ENCODE peak calls at places on chromosomes 12 and 14, in nine cellular contexts. F is HCT116, J is A549, M is upper lobe of left lung, E is endothelial cell of umbilical vein, A is ovary, G is spleen, H is breast epithelium, I is IMR-90. B is an unnamed sample. For H3K4me1, the result is how much of the 10 kb centered on the place peaks cover.

GRCh38 chr14:74457511-74457910 is 31.5 kb upstream of the SYNDIG1L start:
- DNase-seq in F (no peak), M (no peak), E (no peak), J (no peak), H (no peak), A (no peak), I (no peak), G (no peak), B (no peak)

GRCh38 chr14:103657466-103657865 is 28.5 kb downstream of the KLC1 start:
- DNase-seq in J (no peak), E (peak), M (no peak), I (peak), A (no peak), F (no peak), H (no peak), G (no peak), B (no peak)

GRCh38 chr12:65602579-65603295 is 221.5 kb upstream of the HMGA2 start:
- DNase-seq in H (peak), A (peak), M (peak), F (peak), J (peak), E (peak), G (peak), I (peak), B (no peak)

GRCh38 chr12:53676715-53677611 is 1.1 kb upstream of the ATP5MC2 start:
- DNase-seq in I (peak), G (peak), J (no peak), E (peak), M (peak), H (no peak), A (peak), F (no peak), B (no peak)

GRCh38 chr12:116442981-116443380 is 116.2 kb upstream of the MAP1LC3B2 start:
- DNase-seq in A (no peak), G (no peak), E (no peak), I (peak), M (no peak), J (no peak), H (no peak), F (no peak), B (no peak)

GRCh38 chr12:29159690-29160089 is 10.6 kb downstream of the FAR2 start:
- DNase-seq in H (no peak), J (no peak), A (no peak), G (no peak), M (no peak), I (no peak), E (no peak), F (no peak), B (no peak)

GRCh38 chr14:82180057-82180620 is 646.5 kb upstream of the SEL1L start:
- DNase-seq in F (no peak), J (no peak), G (no peak), E (no peak), A (no peak), I (no peak), M (no peak), H (no peak), B (no peak)

GRCh38 chr12:10891937-10892336 is 7.9 kb upstream of the PRH1 start:
- DNase-seq in A (no peak), M (no peak), G (no peak), E (no peak), J (no peak), H (no peak), F (no peak), I (no peak), B (no peak)

GRCh38 chr12:71708658-71709057 is 22.8 kb downstream of the TMEM19 start:
- DNase-seq in E (no peak), M (no peak), I (peak), H (no peak), G (no peak), F (no peak), J (no peak), A (no peak), B (no peak)

GRCh38 chr12:18868673-18869072 is 130.8 kb downstream of the CAPZA3 start:
- DNase-seq in I (peak), M (no peak), F (no peak), E (no peak), G (no peak), J (no peak), A (no peak), H (no peak), B (no peak)

GRCh38 chr12:115011703-115012102 is 327.7 kb upstream of the TBX3 start:
- DNase-seq in F (no peak), M (no peak), A (no peak), I (no peak), G (no peak), E (no peak), H (no peak), J (no peak), B (no peak)

GRCh38 chr12:114213055-114213561 is 192.8 kb downstream of the TBX5 start:
- DNase-seq in F (no peak), A (no peak), J (peak), H (no peak), E (no peak), I (no peak), M (no peak), G (no peak), B (no peak)

GRCh38 chr12:27015730-27016076 is 1.5 kb upstream of the TM7SF3 start:
- DNase-seq in J (peak), M (no peak), G (no peak), I (peak), A (no peak), E (peak), H (no peak), F (peak), B (no peak)

GRCh38 chr12:120668797-120669054 is 18.2 kb upstream of the MLEC start:
- DNase-seq in I (no peak), J (no peak), H (no peak), E (no peak), G (no peak), F (no peak), M (no peak), A (no peak), B (no peak)

GRCh38 chr14:35504260-35504659 is 29.7 kb upstream of the INSM2 start:
- DNase-seq in M (no peak), A (no peak), G (no peak), F (no peak), E (no peak), J (no peak), I (no peak), H (no peak), B (no peak)

GRCh38 chr12:18998343-18999270 is 130.9 kb upstream of the PLEKHA5 start:
- DNase-seq in G (no peak), F (no peak), A (no peak), J (peak), H (no peak), M (peak), E (peak), I (peak), B (no peak)

GRCh38 chr14:67806228-67806627 is 10.2 kb downstream of the ZFYVE26 start:
- DNase-seq in A (no peak), G (no peak), J (no peak), M (no peak), H (no peak), F (no peak), I (peak), E (no peak), B (no peak)

GRCh38 chr14:31944256-31945073 is 132.6 kb upstream of the ARHGAP5 start:
- DNase-seq in G (no peak), F (no peak), A (no peak), E (no peak), I (no peak), M (no peak), J (peak), H (no peak), B (no peak)

GRCh38 chr14:101809671-101810514 is 48.4 kb downstream of the PPP2R5C start:
- DNase-seq in E (peak), H (peak), I (peak), F (peak), A (peak), G (peak), M (peak), J (peak), B (peak)

GRCh38 chr14:89320381-89321000 is 96.5 kb downstream of the FOXN3 start:
- DNase-seq in M (no peak), A (no peak), F (no peak), G (no peak), I (peak), J (no peak), E (no peak), H (no peak), B (no peak)

GRCh38 chr12:131348226-131349010 is 362.5 kb upstream of the SFSWAP start:
- DNase-seq in E (no peak), A (no peak), J (no peak), H (no peak), I (no peak), M (no peak), G (no peak), F (no peak), B (no peak)

GRCh38 chr12:51171884-51172514 is 936 bp downstream of the TFCP2 start:
- DNase-seq in F (no peak), M (peak), G (no peak), E (peak), J (no peak), I (peak), A (no peak), H (no peak), B (no peak)

GRCh38 chr12:58608711-58609110 is 311.6 kb downstream of the LRIG3 start:
- DNase-seq in G (no peak), A (no peak), E (no peak), M (no peak), J (no peak), F (no peak), H (no peak), I (peak), B (no peak)

GRCh38 chr12:54759751-54760150 is 94.6 kb upstream of the MUCL1 start:
- DNase-seq in I (peak), F (peak), M (no peak), E (no peak), A (no peak), H (no peak), G (no peak), J (peak), B (no peak)

DNA sequence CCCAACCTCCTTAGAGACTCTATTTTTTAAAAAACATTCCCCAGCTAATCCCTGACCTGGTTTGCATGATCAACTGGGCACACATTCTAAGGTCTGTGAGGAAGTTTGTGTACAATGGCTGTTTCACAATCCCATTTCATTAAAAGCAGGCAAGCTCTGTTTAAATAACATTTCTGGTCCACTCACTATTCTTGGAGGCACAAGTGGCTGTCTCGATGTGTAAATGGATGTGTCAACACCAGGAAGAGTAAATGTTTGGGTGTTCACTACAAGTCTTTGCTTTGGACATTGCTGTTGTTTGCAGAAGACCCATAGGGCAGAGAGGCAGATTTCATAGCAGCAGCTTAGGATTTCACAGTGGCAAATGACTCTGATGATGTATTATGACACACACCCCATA is 98.3 kb downstream of the PDZRN4 start:
- DNase-seq in G (no peak), M (peak), I (no peak), A (no peak), J (peak), E (no peak), F (no peak), H (no peak), B (no peak)
- H3K4me3 ChIP-seq in G (no peak), M (no peak), I (no peak), A (no peak), J (no peak), E (no peak), F (no peak), H (no peak), B (no peak)

GRCh38 chr12:105319691-105320209 is 10.7 kb upstream of the C12orf75 start:
- DNase-seq in F (no peak), J (peak), M (no peak), I (no peak), A (no peak), H (no peak), G (no peak), E (no peak), B (no peak)
- H3K4me1 ChIP-seq in F (under half), J (under half), M (under half), I (under half), A (under half), H (under half), G (under half), E (under half), B (under half)

DNA sequence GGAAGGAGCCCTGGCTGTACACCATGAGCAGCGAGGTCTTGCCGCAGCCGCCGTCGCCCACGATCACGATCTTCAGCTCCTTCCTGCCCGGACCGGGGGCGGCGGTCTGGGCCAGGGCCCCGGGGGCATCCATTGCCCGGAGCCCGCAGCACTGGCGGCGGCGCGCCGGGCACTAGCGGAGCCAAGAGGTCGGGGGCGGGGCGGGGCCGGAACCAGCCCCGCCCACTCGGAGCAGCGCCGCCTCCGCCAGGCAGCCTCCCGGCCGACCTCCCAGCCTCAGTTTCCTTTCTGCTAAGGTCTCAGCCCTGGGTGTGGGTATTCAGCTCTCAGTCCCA is at the start of gene RHOF:
- DNase-seq in G (peak), M (peak), F (no peak), E (no peak), I (no peak), A (no peak), H (no peak), J (no peak), B (no peak)
- TF ChIP-seq POLR2A in G (no peak), M (peak), F (peak), E (no peak), I (no peak), A (no peak), H (no peak), J (peak), B (no peak)

DNA sequence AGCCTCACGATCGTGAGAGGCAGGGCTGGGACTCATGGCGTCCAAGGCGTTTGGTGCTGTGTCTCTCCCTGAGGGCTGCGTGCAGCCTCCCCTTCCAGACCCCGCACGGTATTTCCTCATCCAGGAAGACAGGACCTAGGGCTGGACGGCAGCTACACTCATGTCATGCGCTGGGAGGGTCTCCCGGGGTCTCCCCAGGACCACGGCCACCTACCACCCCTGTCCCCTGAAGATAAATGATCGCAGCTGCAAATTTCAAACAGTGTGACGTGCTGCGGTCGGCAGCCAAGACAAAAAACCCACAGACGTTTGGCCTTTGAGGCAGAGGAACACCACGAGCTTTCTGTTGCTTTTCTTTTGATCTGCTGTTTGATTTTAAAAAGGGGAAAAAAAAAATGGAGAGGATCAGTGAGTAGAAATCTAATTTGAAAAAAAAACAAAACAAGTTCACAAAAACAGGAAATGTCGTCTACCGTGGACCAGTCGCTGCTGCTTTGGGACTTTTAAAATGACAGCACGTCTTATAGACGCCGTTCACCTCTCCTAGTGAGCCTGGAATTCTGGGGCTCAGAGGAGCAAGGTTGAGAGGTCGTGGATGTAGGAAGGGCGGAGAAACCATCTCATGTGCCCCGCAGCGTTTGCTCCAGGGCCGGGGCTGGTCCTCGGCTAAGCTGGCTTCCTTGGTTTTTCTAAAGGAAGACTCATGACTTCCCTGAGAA is 237.6 kb downstream of the SLC41A2 start:
- DNase-seq in A (no peak), F (no peak), J (no peak), M (no peak), H (no peak), E (peak), G (peak), I (peak), B (no peak)
- H3K4me3 ChIP-seq in A (no peak), F (no peak), J (no peak), M (peak), H (peak), E (peak), G (peak), I (no peak), B (peak)

GRCh38 chr14:68941820-68942219 is 37.3 kb downstream of the ACTN1 start:
- DNase-seq in I (peak), J (peak), G (no peak), E (peak), H (peak), F (no peak), A (no peak), M (no peak), B (no peak)
- H3K4me1 ChIP-seq in I (half or more), J (half or more), G (under half), E (under half), H (half or more), F (half or more), A (under half), M (half or more), B (half or more)

GRCh38 chr12:47705571-47706425 is at the start of gene RPAP3:
- DNase-seq in J (peak), H (peak), F (peak), E (peak), G (peak), M (peak), I (peak), A (peak), B (peak)
- TF ChIP-seq POLR2A in J (peak), H (peak), F (peak), E (peak), G (peak), M (peak), I (peak), A (peak), B (peak)

DNA sequence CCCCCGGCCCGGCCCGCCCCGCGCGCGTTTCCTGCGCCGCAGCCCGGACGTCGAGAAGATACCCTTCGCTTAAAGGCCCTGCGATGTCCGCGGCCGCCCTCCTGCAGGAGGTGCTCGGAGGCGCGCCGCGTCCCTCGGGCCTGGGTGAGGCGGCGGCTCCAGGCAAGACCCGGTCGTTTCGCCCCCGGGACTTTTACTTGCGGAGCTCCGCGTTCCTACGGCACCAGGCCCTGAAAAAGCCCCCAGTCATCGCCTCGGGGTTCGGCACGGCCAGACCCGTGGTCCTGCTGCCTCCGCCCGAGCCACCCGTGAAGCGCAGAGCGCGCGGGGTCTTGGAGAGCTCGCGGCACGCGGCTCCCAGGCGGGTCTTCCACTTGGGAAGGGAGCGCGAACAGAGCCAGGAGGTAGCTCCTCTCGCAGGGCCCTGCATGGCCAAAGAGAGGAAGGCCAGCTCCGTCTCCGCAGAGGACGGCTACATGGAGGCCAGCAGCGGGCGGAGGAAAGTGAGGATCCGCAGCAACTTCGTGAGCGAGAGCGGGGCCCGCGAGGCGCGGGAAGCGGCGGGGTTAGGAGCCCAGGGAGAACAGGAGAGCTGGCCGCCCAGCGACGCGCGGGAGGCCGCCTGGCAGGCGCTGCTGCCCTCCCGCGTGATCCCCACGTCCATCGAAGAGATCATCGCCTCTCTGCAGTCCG is 26.9 kb downstream of the TTC6 start:
- DNase-seq in H (no peak), E (peak), J (no peak), A (no peak), G (no peak), I (no peak), M (no peak), F (no peak), B (no peak)
- H3K4me3 ChIP-seq in H (peak), E (peak), J (no peak), A (no peak), G (no peak), I (peak), M (no peak), F (no peak), B (peak)

DNA sequence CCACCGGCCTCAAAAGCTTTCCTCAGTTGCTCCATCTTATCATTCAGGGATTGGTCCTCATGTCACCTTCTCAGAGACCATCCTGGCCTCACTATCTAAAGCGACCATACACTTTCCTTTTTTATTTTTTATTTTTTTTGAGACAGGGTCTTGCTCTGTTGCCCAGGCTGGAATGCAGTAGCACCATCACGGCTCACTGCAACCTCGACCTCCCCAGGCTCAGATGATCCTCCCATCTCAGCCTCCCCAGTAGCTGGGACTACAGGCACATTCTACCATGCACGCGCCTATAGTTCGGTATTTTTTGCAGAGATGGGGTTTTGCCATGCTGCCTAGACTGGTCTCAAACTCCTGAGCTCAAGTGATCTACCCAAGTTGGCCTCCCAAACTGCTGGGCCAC is 2.8 kb downstream of the WSB2 start:
- DNase-seq in H (no peak), A (no peak), J (no peak), E (no peak), I (no peak), G (no peak), M (no peak), F (no peak), B (no peak)
- H3K4me1 ChIP-seq in H (under half), A (under half), J (half or more), E (under half), I (under half), G (under half), M (under half), F (half or more), B (half or more)

B was measured in esophagus muscularis mucosa.